ENCODE peak calls at places on chromosome 5, in seven cellular contexts. F is activated T-helper 9 cell treated with anti-CD3 and anti-CD28 coated beads, Interleukin-2, amount 50 U/mL, for 16 hours; W is Kasumi-1; O is effector memory CD4-positive, alpha-beta T cell; I is heart left ventricle; E is C1 segment of cervical spinal cord; D is A172. M is an unnamed sample.

GRCh38 chr5:116632890-116633289 is 58.3 kb upstream of the SEMA6A start:
- DNase-seq in F (no peak), W (no peak), O (no peak), I (no peak), E (no peak), D (no peak), M (no peak)

GRCh38 chr5:168786142-168786541 is 207.0 kb upstream of the PANK3 start:
- DNase-seq in F (no peak), W (no peak), O (no peak), I (no peak), E (no peak), D (peak; percentile 62), M (no peak)

GRCh38 chr5:176319827-176320554 is 41.6 kb downstream of the KIAA1191 start:
- DNase-seq in F (no peak), W (peak; percentile 30), O (no peak), I (no peak), E (no peak), D (no peak), M (no peak)

GRCh38 chr5:122154910-122155309 is 25.6 kb downstream of the ZNF474 start:
- DNase-seq in F (no peak), W (no peak), O (no peak), I (no peak), E (no peak), D (peak; percentile 41), M (no peak)

GRCh38 chr5:1006656-1007071 is 1.9 kb upstream of the NKD2 start:
- DNase-seq in F (no peak), W (no peak), O (no peak), I (no peak), E (no peak), D (no peak), M (no peak)

GRCh38 chr5:55624841-55625602 is 87.1 kb downstream of the SLC38A9 start:
- DNase-seq in F (no peak), W (no peak), O (no peak), I (no peak), E (no peak), D (no peak), M (no peak)

GRCh38 chr5:151202381-151203139 is 21.3 kb downstream of the CCDC69 start:
- DNase-seq in F (peak; percentile 24), W (no peak), O (peak; percentile 38), I (no peak), E (no peak), D (peak; percentile 92), M (no peak)

GRCh38 chr5:151072234-151073025 is 8.4 kb downstream of the TNIP1 start:
- DNase-seq in F (no peak), W (no peak), O (no peak), I (no peak), E (no peak), D (peak; percentile 94), M (no peak)

GRCh38 chr5:115414406-115415142 is 118.1 kb upstream of the CCDC112 start:
- DNase-seq in F (no peak), W (no peak), O (no peak), I (peak; percentile 25), E (no peak), D (no peak), M (peak; percentile 1)

GRCh38 chr5:109865636-109866035 is 175.9 kb downstream of the MAN2A1 start:
- DNase-seq in F (no peak), W (no peak), O (no peak), I (no peak), E (no peak), D (peak; percentile 98), M (no peak)

GRCh38 chr5:112861638-112861985 is 525 bp downstream of the SRP19 start:
- DNase-seq in F (no peak), W (no peak), O (no peak), I (no peak), E (no peak), D (no peak), M (no peak)

GRCh38 chr5:171055881-171056454 is 194.2 kb downstream of the RANBP17 start:
- DNase-seq in F (no peak), W (no peak), O (no peak), I (no peak), E (no peak), D (no peak), M (no peak)

GRCh38 chr5:88667187-88668141 is 215.5 kb downstream of the MEF2C start:
- DNase-seq in F (no peak), W (peak; percentile 25), O (no peak), I (no peak), E (peak; percentile 69), D (peak; percentile 8), M (no peak)

GRCh38 chr5:115586525-115587146 is 15.6 kb downstream of the TICAM2 start:
- DNase-seq in F (no peak), W (peak; percentile 44), O (no peak), I (no peak), E (no peak), D (peak; percentile 27), M (no peak)

GRCh38 chr5:180352116-180352975 is 790 bp downstream of the GFPT2 start:
- DNase-seq in F (no peak), W (no peak), O (no peak), I (peak; percentile 33), E (no peak), D (no peak), M (no peak)

GRCh38 chr5:43168175-43168574 is 23.9 kb upstream of the NIM1K start:
- DNase-seq in F (no peak), W (no peak), O (no peak), I (no peak), E (no peak), D (no peak), M (no peak)

GRCh38 chr5:72799721-72800120 is 16.7 kb upstream of the TNPO1 start:
- DNase-seq in F (no peak), W (no peak), O (no peak), I (no peak), E (no peak), D (no peak), M (no peak)

GRCh38 chr5:151903243-151903653 is 21.4 kb downstream of the GLRA1 start:
- DNase-seq in F (no peak), W (no peak), O (no peak), I (no peak), E (no peak), D (no peak), M (no peak)

GRCh38 chr5:75050415-75050814 is 1.9 kb downstream of the GCNT4 start:
- DNase-seq in F (no peak), W (peak; percentile 63), O (no peak), I (no peak), E (no peak), D (peak; percentile 14), M (no peak)